ENCODE peak calls at places on chromosome 3, in seven cellular contexts. W is aorta, S is PC-9, B is left ventricle myocardium inferior, J is WERI-Rb-1, A is psoas muscle, V is ovary. H is an unnamed sample.
A peak's percentile ranks its signal among the peaks of the same experiment; 100 is the strongest.

GRCh38 chr3:164577667-164578066 is 500.6 kb downstream of the SI start:
- DNase-seq in S (no peak), J (no peak), V (no peak), B (no peak), A (no peak), W (no peak), H (no peak)

GRCh38 chr3:71423151-71423906 is 160.2 kb downstream of the FOXP1 start:
- DNase-seq in V (no peak), A (no peak), W (no peak), B (peak; percentile 39), S (no peak), J (peak; percentile 12), H (no peak)

GRCh38 chr3:21781371-21781770 is 30.4 kb upstream of the ZNF385D start:
- DNase-seq in B (no peak), W (no peak), V (no peak), S (no peak), A (no peak), J (no peak), H (no peak)

GRCh38 chr3:8972614-8973013 is 9.3 kb upstream of the RAD18 start:
- DNase-seq in B (no peak), A (no peak), W (no peak), J (peak; percentile 43), V (no peak), S (no peak), H (no peak)

GRCh38 chr3:4401441-4401840 is 65.6 kb downstream of the SUMF1 start:
- DNase-seq in V (no peak), A (no peak), S (no peak), W (no peak), B (no peak), J (no peak), H (no peak)

GRCh38 chr3:51642462-51642861 is 28.6 kb upstream of the TEX264 start:
- DNase-seq in J (no peak), B (no peak), W (no peak), S (no peak), A (no peak), V (no peak), H (no peak)

GRCh38 chr3:107206141-107206540 is 171.1 kb upstream of the CCDC54 start:
- DNase-seq in W (no peak), S (peak; percentile 57), A (no peak), V (no peak), J (peak; percentile 29), B (no peak), H (peak; percentile 43)

GRCh38 chr3:99332276-99332675 is 306.1 kb upstream of the COL8A1 start:
- DNase-seq in B (no peak), W (no peak), V (no peak), S (no peak), J (no peak), A (no peak), H (no peak)

GRCh38 chr3:12822725-12823373 is 18.5 kb downstream of the RPL32 start:
- DNase-seq in V (no peak), S (no peak), B (no peak), A (no peak), W (no peak), J (no peak), H (no peak)

GRCh38 chr3:157631468-157631867 is 128.3 kb upstream of the VEPH1 start:
- DNase-seq in B (no peak), A (no peak), S (no peak), J (no peak), W (no peak), V (no peak), H (no peak)

GRCh38 chr3:119181765-119182164 is 8.4 kb downstream of the UPK1B start:
- DNase-seq in A (no peak), V (no peak), J (no peak), B (no peak), S (peak; percentile 92), W (no peak), H (peak; percentile 49)

GRCh38 chr3:85476891-85477495 is 518.2 kb downstream of the CADM2 start:
- DNase-seq in B (no peak), W (no peak), J (no peak), A (no peak), S (no peak), V (no peak), H (no peak)

GRCh38 chr3:13655074-13655913 is 106.4 kb downstream of the FBLN2 start:
- DNase-seq in B (peak; percentile 45), W (no peak), J (peak; percentile 62), S (no peak), V (peak; percentile 57), A (no peak), H (no peak)

GRCh38 chr3:177468816-177469590 is 271.7 kb upstream of the TBL1XR1 start:
- DNase-seq in V (no peak), J (no peak), S (no peak), W (no peak), A (no peak), B (no peak), H (no peak)

GRCh38 chr3:45567730-45568172 is 26.8 kb upstream of the LIMD1 start:
- DNase-seq in A (no peak), B (no peak), S (no peak), J (no peak), V (no peak), W (no peak), H (no peak)

GRCh38 chr3:189307963-189308362 is 136.2 kb downstream of the TPRG1 start:
- DNase-seq in A (no peak), W (no peak), V (no peak), S (no peak), J (no peak), B (no peak), H (no peak)

GRCh38 chr3:194133661-194134230 is 2.2 kb upstream of the HES1 start:
- DNase-seq in S (peak; percentile 64), V (peak; percentile 75), A (peak; percentile 82), B (peak; percentile 75), W (peak; percentile 73), J (peak; percentile 22), H (peak; percentile 72)

GRCh38 chr3:187728930-187729583 is 16.2 kb downstream of the BCL6 start:
- DNase-seq in J (no peak), B (no peak), V (no peak), S (no peak), W (no peak), A (no peak), H (no peak)

GRCh38 chr3:53730565-53730964 is 115.7 kb downstream of the CHDH start:
- DNase-seq in W (no peak), V (peak; percentile 71), A (no peak), J (no peak), B (peak; percentile 58), S (no peak), H (no peak)

GRCh38 chr3:125058529-125058928 is 2.7 kb upstream of the HEG1 start:
- DNase-seq in B (no peak), W (no peak), S (no peak), A (no peak), J (no peak), V (no peak), H (no peak)
- H3K36me3 ChIP-seq in B (no peaks in the 10 kb centered on the region), W (no peaks in the 10 kb centered on the region), S (no peaks in the 10 kb centered on the region), A (no peaks in the 10 kb centered on the region), J (peaks cover 13% of the 10 kb centered on the region), V (no peaks in the 10 kb centered on the region), H (peaks cover 9% of the 10 kb centered on the region)

GRCh38 chr3:50163572-50163971 is 8.4 kb downstream of the SEMA3F start:
- DNase-seq in W (no peak), B (no peak), A (no peak), S (no peak), J (no peak), V (no peak), H (no peak)
- H3K27ac ChIP-seq in W (peak overlapping the region; percentile 45), B (peak overlapping the region; percentile 88), A (peak overlapping the region; percentile 65), S (no peak overlapping the region), J (no peak overlapping the region), V (no peak overlapping the region), H (no peak overlapping the region)

GRCh38 chr3:173622156-173622555 is 224.6 kb downstream of the NLGN1 start:
- DNase-seq in S (no peak), J (no peak), B (no peak), W (no peak), A (no peak), V (no peak), H (no peak)

GRCh38 chr3:173618703-173619102 is 221.2 kb downstream of the NLGN1 start:
- DNase-seq in J (no peak), S (no peak), W (no peak), V (no peak), A (no peak), B (peak; percentile 18), H (no peak)

GRCh38 chr3:173618148-173618547 is 220.6 kb downstream of the NLGN1 start:
- DNase-seq in S (no peak), V (no peak), J (no peak), A (no peak), W (no peak), B (no peak), H (no peak)

DNA sequence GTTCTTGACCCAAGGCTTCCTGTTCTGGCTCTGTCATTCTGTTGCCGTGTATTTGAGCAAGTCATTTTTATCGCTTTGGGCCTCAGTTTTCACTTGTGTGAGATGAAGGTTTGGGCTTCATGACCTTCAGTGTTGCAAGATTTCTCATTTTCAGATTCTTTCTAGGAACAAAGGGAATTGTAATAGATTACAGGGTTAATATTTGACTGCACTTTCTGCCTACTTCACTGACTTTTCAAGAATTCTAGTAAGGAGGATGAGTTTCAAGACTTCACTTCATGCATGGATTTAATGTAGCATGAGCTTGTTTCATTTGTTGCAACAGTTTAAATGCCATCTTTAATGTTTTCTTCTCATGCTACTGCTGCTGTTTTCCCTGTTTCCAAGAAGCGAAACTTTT is 226.5 kb downstream of the NLGN1 start:
- DNase-seq in B (no peak), J (no peak), W (no peak), V (no peak), A (no peak), S (no peak), H (no peak)
- H3K4me3 ChIP-seq in B (no peak overlapping the region), J (no peak overlapping the region), W (no peak overlapping the region), V (no peak overlapping the region), A (no peak overlapping the region), S (no peak overlapping the region), H (no peak overlapping the region)

DNA sequence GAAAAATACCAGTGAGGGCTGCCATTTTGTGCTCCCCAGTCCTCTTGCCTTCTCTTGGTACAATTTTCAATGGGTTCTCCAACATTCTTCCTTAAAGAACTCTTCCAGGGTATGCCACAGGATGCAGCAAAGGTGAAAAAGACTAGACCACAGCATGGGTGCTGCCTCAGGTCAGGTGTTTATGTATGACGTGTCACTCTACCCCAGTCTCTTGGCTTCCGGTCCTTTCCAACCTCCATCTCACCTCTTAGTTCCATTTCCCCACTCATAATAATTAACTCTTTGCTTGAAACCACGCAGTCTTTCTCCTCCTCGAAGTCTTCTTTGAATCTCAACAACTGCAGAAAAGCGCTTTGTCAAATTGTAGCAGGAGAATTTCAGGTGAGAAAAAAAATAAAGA is 104.7 kb upstream of the TBC1D5 start:
- DNase-seq in V (no peak), A (no peak), W (no peak), J (no peak), B (no peak), S (no peak), H (no peak)
- H3K36me3 ChIP-seq in V (no peaks in the 10 kb centered on the region), A (no peaks in the 10 kb centered on the region), W (no peaks in the 10 kb centered on the region), J (no peaks in the 10 kb centered on the region), B (no peaks in the 10 kb centered on the region), S (no peaks in the 10 kb centered on the region), H (no peaks in the 10 kb centered on the region)

H was measured in SJSA1.